ENCODE peak calls at places on chromosome X, in six cellular contexts. L is caudate nucleus; Q is left lung; O is NCI-H82; B is activated CD4-positive, alpha-beta T cell treated with anti-CD3 and anti-CD28 coated beads, Interleukin-2, amount 10 ng/mL, durations not matched to agents 7 days and 5 days; K is stimulated activated CD4-positive, alpha-beta T cell treated with anti-CD3 and anti-CD28 coated beads, TNF-alpha, amount 100 ng/mL, for 4 hours. N is an unnamed sample.

GRCh38 chrX:9586992-9587392 is 122.1 kb downstream of the TBL1X start:
- DNase-seq in B (no peak), K (no peak), O (no peak), L (no peak), Q (no peak), N (no peak)

GRCh38 chrX:16552546-16552945 is 97.4 kb upstream of the S100G start:
- DNase-seq in K (no peak), L (no peak), Q (no peak), O (no peak), B (no peak), N (no peak)

GRCh38 chrX:15430584-15430983 is 46.4 kb upstream of the VEGFD start:
- DNase-seq in B (no peak), O (no peak), L (no peak), Q (no peak), K (no peak), N (no peak)

GRCh38 chrX:16826207-16826606 is 39.9 kb downstream of the TXLNG start:
- DNase-seq in Q (no peak), O (peak; percentile 29), B (peak; percentile 18), K (no peak), L (no peak), N (peak; percentile 28)

GRCh38 chrX:37745835-37746234 is 34.0 kb upstream of the CYBB start:
- DNase-seq in K (no peak), Q (no peak), L (no peak), B (no peak), O (no peak), N (no peak)

GRCh38 chrX:149497626-149498025 is 7.5 kb downstream of the IDS start:
- DNase-seq in Q (no peak), K (no peak), O (no peak), L (no peak), B (no peak), N (no peak)

GRCh38 chrX:74902806-74903205 is 22.4 kb downstream of the NEXMIF start:
- DNase-seq in Q (no peak), L (no peak), O (no peak), K (no peak), B (no peak), N (no peak)

GRCh38 chrX:13119386-13119785 is 75.0 kb upstream of the FAM9C start:
- DNase-seq in K (no peak), B (no peak), Q (no peak), O (peak; percentile 41), L (no peak), N (no peak)

GRCh38 chrX:117407449-117408170 is 709.0 kb downstream of the KLHL13 start:
- DNase-seq in L (no peak), K (no peak), B (no peak), O (no peak), Q (no peak), N (no peak)

GRCh38 chrX:39850209-39850608 is 247.5 kb downstream of the BCOR start:
- DNase-seq in B (no peak), O (no peak), Q (no peak), K (no peak), L (no peak), N (no peak)

GRCh38 chrX:111083101-111083500 is 12.9 kb upstream of the PAK3 start:
- DNase-seq in K (no peak), O (no peak), Q (no peak), L (no peak), B (no peak), N (no peak)

GRCh38 chrX:102599950-102600579 is 750 bp downstream of the ARMCX5 start:
- DNase-seq in O (peak; percentile 16), L (no peak), B (no peak), K (no peak), Q (no peak), N (no peak)

GRCh38 chrX:134144231-134144630 is 92.8 kb upstream of the CCDC160 start:
- DNase-seq in B (peak; percentile 22), K (no peak), L (no peak), O (peak; percentile 1), Q (no peak), N (no peak)

GRCh38 chrX:97850911-97851310 is 967.2 kb downstream of the RPA4 start:
- DNase-seq in K (no peak), L (no peak), Q (no peak), B (no peak), O (no peak), N (no peak)

GRCh38 chrX:13279279-13280009 is 40.4 kb downstream of the ATXN3L start:
- DNase-seq in B (no peak), L (no peak), O (no peak), K (no peak), Q (no peak), N (no peak)

GRCh38 chrX:39749135-39749534 is 348.6 kb downstream of the BCOR start:
- DNase-seq in B (no peak), K (no peak), O (no peak), Q (no peak), L (no peak), N (no peak)

GRCh38 chrX:7110821-7111276 is 36.7 kb upstream of the STS start:
- DNase-seq in O (peak; percentile 84), Q (no peak), L (no peak), B (no peak), K (no peak), N (no peak)

GRCh38 chrX:40074080-40074958 is 23.4 kb downstream of the BCOR start:
- DNase-seq in K (no peak), L (no peak), O (no peak), Q (no peak), B (no peak), N (no peak)

GRCh38 chrX:103376118-103376978 is at the start of gene BEX3:
- DNase-seq in L (peak; percentile 48), O (peak; percentile 77), Q (peak; percentile 80), K (peak; percentile 5), B (peak; percentile 6), N (peak; percentile 82)

GRCh38 chrX:17535229-17535628 is 160.2 kb downstream of the NHS start:
- DNase-seq in Q (no peak), B (peak; percentile 33), O (peak; percentile 47), L (no peak), K (no peak), N (peak; percentile 49)

GRCh38 chrX:68872171-68872570 is 43.4 kb downstream of the EFNB1 start:
- DNase-seq in B (no peak), O (no peak), Q (no peak), L (no peak), K (no peak), N (no peak)

GRCh38 chrX:37876716-37877115 is 29.3 kb upstream of the DYNLT3 start:
- DNase-seq in O (no peak), Q (no peak), L (no peak), K (no peak), B (no peak), N (no peak)

GRCh38 chrX:50431623-50432022 is 39.0 kb downstream of the DGKK start:
- DNase-seq in O (no peak), L (no peak), K (no peak), B (no peak), Q (no peak), N (no peak)

GRCh38 chrX:63434665-63435064 is 83.5 kb upstream of the SPIN4 start:
- DNase-seq in B (no peak), Q (no peak), L (no peak), K (no peak), O (no peak), N (no peak)

GRCh38 chrX:120264315-120264714 is 13.7 kb downstream of the ZBTB33 start:
- DNase-seq in O (no peak), B (no peak), Q (no peak), L (no peak), K (no peak), N (no peak)

GRCh38 chrX:38806875-38807601 is 5.8 kb downstream of the MID1IP1 start:
- DNase-seq in Q (no peak), O (peak; percentile 32), L (no peak), B (no peak), K (no peak), N (no peak)

GRCh38 chrX:129577473-129577872 is 37.4 kb downstream of the OCRL start:
- DNase-seq in Q (no peak), L (no peak), K (no peak), B (no peak), O (peak; percentile 68), N (peak; percentile 48)